ENCODE peak calls at places on chromosomes 13 and 19, in eight cellular contexts. One of them, this sample, is unnamed.

GRCh38 chr13:34719060-34719875 is 222.8 kb upstream of the NBEA start:
- DNase-seq in heart left ventricle: no peak
- DNase-seq in uterus: no peak
- DNase-seq in ovary: no peak
- DNase-seq in mammary epithelial cell: no peak
- DNase-seq in hepatocyte: no peak
- DNase-seq in AG04450: no peak
- DNase-seq in PC-9: no peak
- DNase-seq in this sample: no peak

GRCh38 chr13:99339736-99340392 is 32.7 kb upstream of the GPR183 start:
- DNase-seq in heart left ventricle: no peak
- DNase-seq in uterus: no peak
- DNase-seq in ovary: no peak
- DNase-seq in mammary epithelial cell: no peak
- DNase-seq in hepatocyte: no peak
- DNase-seq in AG04450: no peak
- DNase-seq in PC-9: no peak
- DNase-seq in this sample: no peak

GRCh38 chr19:42200116-42200740 is 17.2 kb downstream of the DEDD2 start:
- DNase-seq in heart left ventricle: no peak
- DNase-seq in uterus: no peak
- DNase-seq in ovary: no peak
- DNase-seq in mammary epithelial cell: no peak
- DNase-seq in hepatocyte: no peak
- DNase-seq in AG04450: no peak
- DNase-seq in PC-9: no peak
- DNase-seq in this sample: no peak

GRCh38 chr13:106650690-106651205 is 82.8 kb upstream of the ARGLU1 start:
- DNase-seq in heart left ventricle: no peak
- DNase-seq in uterus: no peak
- DNase-seq in ovary: no peak
- DNase-seq in mammary epithelial cell: no peak
- DNase-seq in hepatocyte: no peak
- DNase-seq in AG04450: no peak
- DNase-seq in PC-9: no peak
- DNase-seq in this sample: no peak

GRCh38 chr13:99218969-99219368 is 18.3 kb downstream of the UBAC2 start:
- DNase-seq in heart left ventricle: no peak
- DNase-seq in uterus: no peak
- DNase-seq in ovary: no peak
- DNase-seq in mammary epithelial cell: no peak
- DNase-seq in hepatocyte: no peak
- DNase-seq in AG04450: no peak
- DNase-seq in PC-9: no peak
- DNase-seq in this sample: no peak

GRCh38 chr13:81757348-81757950 is 1416.5 kb upstream of the SPRY2 start:
- DNase-seq in heart left ventricle: no peak
- DNase-seq in uterus: no peak
- DNase-seq in ovary: no peak
- DNase-seq in mammary epithelial cell: no peak
- DNase-seq in hepatocyte: no peak
- DNase-seq in AG04450: no peak
- DNase-seq in PC-9: no peak
- DNase-seq in this sample: no peak

GRCh38 chr13:26497991-26498423 is 59.5 kb upstream of the WASF3 start:
- DNase-seq in heart left ventricle: no peak
- DNase-seq in uterus: no peak
- DNase-seq in ovary: no peak
- DNase-seq in mammary epithelial cell: peak
- DNase-seq in hepatocyte: no peak
- DNase-seq in AG04450: no peak
- DNase-seq in PC-9: no peak
- DNase-seq in this sample: no peak

GRCh38 chr13:50386527-50387123 is 371.4 kb downstream of the KCNRG start:
- DNase-seq in heart left ventricle: no peak
- DNase-seq in uterus: no peak
- DNase-seq in ovary: no peak
- DNase-seq in mammary epithelial cell: no peak
- DNase-seq in hepatocyte: peak
- DNase-seq in AG04450: peak
- DNase-seq in PC-9: no peak
- DNase-seq in this sample: no peak

GRCh38 chr13:110012102-110012739 is 225.8 kb upstream of the IRS2 start:
- DNase-seq in heart left ventricle: no peak
- DNase-seq in uterus: no peak
- DNase-seq in ovary: no peak
- DNase-seq in mammary epithelial cell: peak
- DNase-seq in hepatocyte: peak
- DNase-seq in AG04450: peak
- DNase-seq in PC-9: peak
- DNase-seq in this sample: no peak

GRCh38 chr13:98055623-98056022 is 87.3 kb upstream of the FARP1 start:
- DNase-seq in heart left ventricle: no peak
- DNase-seq in uterus: no peak
- DNase-seq in ovary: no peak
- DNase-seq in mammary epithelial cell: no peak
- DNase-seq in hepatocyte: no peak
- DNase-seq in AG04450: no peak
- DNase-seq in PC-9: no peak
- DNase-seq in this sample: no peak

GRCh38 chr19:13459351-13459750 is 46.9 kb downstream of the CACNA1A start:
- DNase-seq in heart left ventricle: no peak
- DNase-seq in uterus: no peak
- DNase-seq in ovary: no peak
- DNase-seq in mammary epithelial cell: no peak
- DNase-seq in hepatocyte: no peak
- DNase-seq in AG04450: no peak
- DNase-seq in PC-9: no peak
- DNase-seq in this sample: peak

GRCh38 chr19:2663920-2664571 is 38.4 kb downstream of the GNG7 start:
- DNase-seq in heart left ventricle: peak
- DNase-seq in uterus: no peak
- DNase-seq in ovary: no peak
- DNase-seq in mammary epithelial cell: no peak
- DNase-seq in hepatocyte: no peak
- DNase-seq in AG04450: no peak
- DNase-seq in PC-9: no peak
- DNase-seq in this sample: peak

GRCh38 chr13:59960683-59961082 is 203.0 kb downstream of the DIAPH3 start:
- DNase-seq in heart left ventricle: no peak
- DNase-seq in uterus: no peak
- DNase-seq in ovary: no peak
- DNase-seq in mammary epithelial cell: no peak
- DNase-seq in hepatocyte: no peak
- DNase-seq in AG04450: no peak
- DNase-seq in PC-9: no peak
- DNase-seq in this sample: no peak

GRCh38 chr13:26679411-26679810 is 81.2 kb downstream of the GPR12 start:
- DNase-seq in heart left ventricle: no peak
- DNase-seq in uterus: no peak
- DNase-seq in ovary: no peak
- DNase-seq in mammary epithelial cell: peak
- DNase-seq in hepatocyte: no peak
- DNase-seq in AG04450: peak
- DNase-seq in PC-9: no peak
- DNase-seq in this sample: no peak

GRCh38 chr19:35736913-35737886 is 5.1 kb downstream of the IGFLR1 start:
- DNase-seq in heart left ventricle: no peak
- DNase-seq in uterus: no peak
- DNase-seq in ovary: no peak
- DNase-seq in mammary epithelial cell: no peak
- DNase-seq in hepatocyte: no peak
- DNase-seq in AG04450: no peak
- DNase-seq in PC-9: no peak
- DNase-seq in this sample: no peak
- TF ChIP-seq CTCF in heart left ventricle: no peak
- TF ChIP-seq CTCF in uterus: no peak
- TF ChIP-seq CTCF in ovary: no peak
- TF ChIP-seq CTCF in mammary epithelial cell: peak
- TF ChIP-seq CTCF in hepatocyte: no peak
- TF ChIP-seq CTCF in AG04450: peak
- TF ChIP-seq CTCF in PC-9: peak
- TF ChIP-seq CTCF in this sample: peak

GRCh38 chr13:111528513-111528912 is 208.1 kb downstream of the TEX29 start:
- DNase-seq in heart left ventricle: no peak
- DNase-seq in uterus: no peak
- DNase-seq in ovary: no peak
- DNase-seq in mammary epithelial cell: no peak
- DNase-seq in hepatocyte: no peak
- DNase-seq in AG04450: no peak
- DNase-seq in PC-9: no peak
- DNase-seq in this sample: no peak

GRCh38 chr13:111532111-111532510 is 211.7 kb downstream of the TEX29 start:
- DNase-seq in heart left ventricle: no peak
- DNase-seq in uterus: no peak
- DNase-seq in ovary: no peak
- DNase-seq in mammary epithelial cell: no peak
- DNase-seq in hepatocyte: no peak
- DNase-seq in AG04450: no peak
- DNase-seq in PC-9: no peak
- DNase-seq in this sample: no peak

GRCh38 chr13:111530137-111530536 is 209.7 kb downstream of the TEX29 start:
- DNase-seq in heart left ventricle: no peak
- DNase-seq in uterus: no peak
- DNase-seq in ovary: no peak
- DNase-seq in mammary epithelial cell: no peak
- DNase-seq in hepatocyte: no peak
- DNase-seq in AG04450: no peak
- DNase-seq in PC-9: no peak
- DNase-seq in this sample: no peak

GRCh38 chr13:111533900-111534645 is 213.6 kb downstream of the TEX29 start:
- DNase-seq in heart left ventricle: no peak
- DNase-seq in uterus: no peak
- DNase-seq in ovary: no peak
- DNase-seq in mammary epithelial cell: no peak
- DNase-seq in hepatocyte: no peak
- DNase-seq in AG04450: no peak
- DNase-seq in PC-9: no peak
- DNase-seq in this sample: no peak

GRCh38 chr13:111531505-111531904 is 211.1 kb downstream of the TEX29 start:
- DNase-seq in heart left ventricle: no peak
- DNase-seq in uterus: no peak
- DNase-seq in ovary: no peak
- DNase-seq in mammary epithelial cell: no peak
- DNase-seq in hepatocyte: peak
- DNase-seq in AG04450: no peak
- DNase-seq in PC-9: no peak
- DNase-seq in this sample: no peak
- TF ChIP-seq CTCF in heart left ventricle: peak
- TF ChIP-seq CTCF in uterus: no peak
- TF ChIP-seq CTCF in ovary: no peak
- TF ChIP-seq CTCF in mammary epithelial cell: no peak
- TF ChIP-seq CTCF in hepatocyte: peak
- TF ChIP-seq CTCF in AG04450: no peak
- TF ChIP-seq CTCF in PC-9: no peak
- TF ChIP-seq CTCF in this sample: peak

GRCh38 chr19:1590641-1591397 is 1.8 kb downstream of the MBD3 start:
- DNase-seq in heart left ventricle: no peak
- DNase-seq in uterus: no peak
- DNase-seq in ovary: no peak
- DNase-seq in mammary epithelial cell: no peak
- DNase-seq in hepatocyte: peak
- DNase-seq in AG04450: no peak
- DNase-seq in PC-9: no peak
- DNase-seq in this sample: no peak
- TF ChIP-seq CTCF in heart left ventricle: no peak
- TF ChIP-seq CTCF in uterus: no peak
- TF ChIP-seq CTCF in ovary: no peak
- TF ChIP-seq CTCF in mammary epithelial cell: peak
- TF ChIP-seq CTCF in hepatocyte: peak
- TF ChIP-seq CTCF in AG04450: peak
- TF ChIP-seq CTCF in PC-9: no peak
- TF ChIP-seq CTCF in this sample: peak

DNA sequence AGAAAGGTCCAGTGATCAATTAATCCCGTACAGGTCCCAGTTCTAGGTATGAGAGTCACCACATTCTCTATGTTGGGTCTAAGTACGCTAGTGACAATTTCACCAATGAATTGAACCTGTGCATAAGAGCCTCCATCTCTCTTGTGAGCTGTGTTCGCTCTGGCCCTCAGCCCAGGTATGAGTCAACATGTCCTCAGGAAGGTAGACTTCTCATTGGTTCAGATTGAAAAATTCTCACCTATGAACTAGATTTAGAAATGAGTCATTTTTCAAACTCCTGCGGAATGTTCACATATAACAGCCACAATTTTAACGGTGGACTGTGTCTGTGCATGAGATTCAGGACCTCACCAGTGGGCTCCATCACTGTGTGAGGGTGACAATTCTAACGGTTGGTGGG is 12.7 kb upstream of the ZNF43 start:
- DNase-seq in heart left ventricle: no peak
- DNase-seq in uterus: no peak
- DNase-seq in ovary: no peak
- DNase-seq in mammary epithelial cell: peak
- DNase-seq in hepatocyte: no peak
- DNase-seq in AG04450: peak
- DNase-seq in PC-9: peak
- DNase-seq in this sample: no peak
- TF ChIP-seq CTCF in heart left ventricle: no peak
- TF ChIP-seq CTCF in uterus: no peak
- TF ChIP-seq CTCF in ovary: no peak
- TF ChIP-seq CTCF in mammary epithelial cell: no peak
- TF ChIP-seq CTCF in hepatocyte: no peak
- TF ChIP-seq CTCF in AG04450: no peak
- TF ChIP-seq CTCF in PC-9: no peak
- TF ChIP-seq CTCF in this sample: no peak

DNA sequence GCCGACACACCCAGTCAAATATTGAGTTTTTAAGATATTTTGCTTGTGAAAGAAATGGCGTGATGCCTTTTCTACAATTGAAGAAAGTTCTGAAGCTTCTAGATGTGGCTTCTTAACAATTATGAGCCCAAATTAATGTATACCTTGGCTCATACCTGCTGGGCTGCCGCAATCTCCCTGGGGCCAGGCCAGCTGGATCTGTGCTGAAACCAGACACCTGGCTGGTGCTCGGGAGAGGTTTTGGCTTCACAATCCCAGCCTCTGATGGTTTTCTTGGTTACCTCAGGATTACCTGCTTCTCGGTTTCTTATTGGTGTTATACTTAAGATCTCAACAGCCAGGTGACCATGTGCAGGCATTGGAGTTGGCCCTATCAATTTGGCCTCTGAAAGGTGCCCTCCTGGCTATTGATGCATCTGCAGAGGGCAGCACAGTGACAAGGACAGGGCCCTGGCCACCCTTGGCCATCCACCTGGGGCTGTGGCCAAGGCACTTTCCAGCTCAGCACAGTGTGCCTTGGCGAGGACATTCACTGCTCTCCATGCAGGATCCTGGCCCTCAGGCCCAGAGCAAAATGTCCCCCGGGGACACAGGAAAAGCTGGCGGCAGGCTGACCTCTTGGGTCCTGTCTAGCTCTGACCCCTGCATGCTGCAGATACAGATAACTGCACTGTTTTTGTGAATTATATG is 305.0 kb downstream of the ZNF536 start:
- DNase-seq in heart left ventricle: no peak
- DNase-seq in uterus: no peak
- DNase-seq in ovary: no peak
- DNase-seq in mammary epithelial cell: no peak
- DNase-seq in hepatocyte: no peak
- DNase-seq in AG04450: no peak
- DNase-seq in PC-9: no peak
- DNase-seq in this sample: no peak
- TF ChIP-seq CTCF in heart left ventricle: no peak
- TF ChIP-seq CTCF in uterus: no peak
- TF ChIP-seq CTCF in ovary: no peak
- TF ChIP-seq CTCF in mammary epithelial cell: no peak
- TF ChIP-seq CTCF in hepatocyte: no peak
- TF ChIP-seq CTCF in AG04450: no peak
- TF ChIP-seq CTCF in PC-9: no peak
- TF ChIP-seq CTCF in this sample: no peak